ENCODE peak calls at places on chromosomes 2 and 18, in four cellular contexts. P is NCI-H1417, D is choroid plexus epithelial cell, G is dorsolateral prefrontal cortex. A is an unnamed sample.

GRCh38 chr18:77108001-77108692 is 24.4 kb downstream of the MBP start:
- DNase-seq in P (no peak), G (no peak), D (peak; percentile 93), A (no peak)

GRCh38 chr2:206831442-206831995 is 66.1 kb downstream of the FASTKD2 start:
- DNase-seq in P (no peak), G (no peak), D (no peak), A (no peak)

GRCh38 chr2:44578401-44579135 is 216.8 kb downstream of the CAMKMT start:
- DNase-seq in P (no peak), D (peak; percentile 84), G (no peak), A (no peak)

GRCh38 chr2:235050992-235051351 is 99.2 kb downstream of the SH3BP4 start:
- DNase-seq in G (peak; percentile 92), D (peak; percentile 86), P (peak; percentile 87), A (no peak)

GRCh38 chr2:120465701-120465988 is 119.7 kb downstream of the INHBB start:
- DNase-seq in P (no peak), G (no peak), D (no peak), A (no peak)

GRCh38 chr2:58539973-58540372 is 298.8 kb upstream of the FANCL start:
- DNase-seq in P (no peak), G (no peak), D (peak; percentile 6), A (no peak)

GRCh38 chr2:197191948-197192338 is 118.6 kb downstream of the ANKRD44 start:
- DNase-seq in G (no peak), P (no peak), D (no peak), A (no peak)

GRCh38 chr2:20194097-20194989 is 30.6 kb downstream of the SDC1 start:
- DNase-seq in P (no peak), D (no peak), G (no peak), A (no peak)

GRCh38 chr2:64311948-64312621 is 141.9 kb upstream of the LGALSL start:
- DNase-seq in D (peak; percentile 96), G (peak; percentile 72), P (no peak), A (no peak)

GRCh38 chr2:215434447-215435260 is 1.2 kb downstream of the FN1 start:
- DNase-seq in P (no peak), D (peak; percentile 63), G (no peak), A (no peak)

GRCh38 chr2:119823734-119824334 is 64.1 kb downstream of the PTPN4 start:
- DNase-seq in D (peak; percentile 74), G (no peak), P (no peak), A (no peak)

GRCh38 chr2:54629914-54630609 is 93.4 kb upstream of the EML6 start:
- DNase-seq in G (no peak), P (no peak), D (peak; percentile 57), A (no peak)

GRCh38 chr2:29053223-29053622 is 21.1 kb downstream of the PCARE start:
- DNase-seq in D (no peak), P (no peak), G (no peak), A (no peak)

GRCh38 chr2:144357623-144358400 is 162.1 kb downstream of the ZEB2 start:
- DNase-seq in D (peak; percentile 98), P (no peak), G (no peak), A (no peak)

GRCh38 chr18:73791081-73791480 is 356.6 kb downstream of the FBXO15 start:
- DNase-seq in G (no peak), P (no peak), D (no peak), A (no peak)

GRCh38 chr2:207423886-207424285 is 105.9 kb upstream of the CREB1 start:
- DNase-seq in G (no peak), D (peak; percentile 95), P (no peak), A (peak; percentile 9)

GRCh38 chr2:2824588-2824987 is 493.5 kb upstream of the MYT1L start:
- DNase-seq in G (no peak), D (no peak), P (no peak), A (no peak)

GRCh38 chr2:51662187-51662586 is 630.3 kb upstream of the NRXN1 start:
- DNase-seq in P (no peak), G (no peak), D (no peak), A (no peak)

GRCh38 chr2:64214281-64215115 is 70.3 kb upstream of the PELI1 start:
- DNase-seq in D (no peak), G (no peak), P (peak; percentile 51), A (no peak)